ENCODE peak calls at places on chromosomes 1 and 21, in ten cellular contexts. One of them, this sample, is unnamed.

GRCh38 chr1:41758904-41759548 is 159.7 kb downstream of the HIVEP3 start:
- DNase-seq in brain microvascular endothelial cell: peak
- DNase-seq in anterior cingulate cortex: no peak
- DNase-seq in HCEC 1CT: peak
- DNase-seq in hypothalamus: no peak
- DNase-seq in upper lobe of right lung: no peak
- DNase-seq in naive thymus-derived CD8-positive, alpha-beta T cell: no peak
- DNase-seq in mesothelial cell of epicardium: no peak
- DNase-seq in effector CD4-positive, alpha-beta T cell: no peak
- DNase-seq in body of pancreas: no peak
- DNase-seq in this sample: no peak

GRCh38 chr1:109248797-109249629 is at the start of gene CELSR2:
- DNase-seq in brain microvascular endothelial cell: peak
- DNase-seq in anterior cingulate cortex: peak
- DNase-seq in HCEC 1CT: peak
- DNase-seq in hypothalamus: peak
- DNase-seq in upper lobe of right lung: peak
- DNase-seq in naive thymus-derived CD8-positive, alpha-beta T cell: peak
- DNase-seq in mesothelial cell of epicardium: peak
- DNase-seq in effector CD4-positive, alpha-beta T cell: peak
- DNase-seq in body of pancreas: peak
- DNase-seq in this sample: peak

GRCh38 chr1:53047737-53048344 is 14.2 kb upstream of the PODN start:
- DNase-seq in brain microvascular endothelial cell: peak
- DNase-seq in anterior cingulate cortex: no peak
- DNase-seq in HCEC 1CT: peak
- DNase-seq in hypothalamus: no peak
- DNase-seq in upper lobe of right lung: no peak
- DNase-seq in naive thymus-derived CD8-positive, alpha-beta T cell: no peak
- DNase-seq in mesothelial cell of epicardium: no peak
- DNase-seq in effector CD4-positive, alpha-beta T cell: no peak
- DNase-seq in body of pancreas: no peak
- DNase-seq in this sample: no peak

GRCh38 chr1:245790441-245790840 is 635.7 kb downstream of the KIF26B start:
- DNase-seq in brain microvascular endothelial cell: peak
- DNase-seq in anterior cingulate cortex: no peak
- DNase-seq in HCEC 1CT: peak
- DNase-seq in hypothalamus: no peak
- DNase-seq in upper lobe of right lung: no peak
- DNase-seq in naive thymus-derived CD8-positive, alpha-beta T cell: no peak
- DNase-seq in mesothelial cell of epicardium: no peak
- DNase-seq in effector CD4-positive, alpha-beta T cell: no peak
- DNase-seq in body of pancreas: no peak
- DNase-seq in this sample: no peak

GRCh38 chr1:186715887-186716809 is 35.9 kb upstream of the PTGS2 start:
- DNase-seq in brain microvascular endothelial cell: no peak
- DNase-seq in anterior cingulate cortex: no peak
- DNase-seq in HCEC 1CT: peak
- DNase-seq in hypothalamus: no peak
- DNase-seq in upper lobe of right lung: no peak
- DNase-seq in naive thymus-derived CD8-positive, alpha-beta T cell: no peak
- DNase-seq in mesothelial cell of epicardium: no peak
- DNase-seq in effector CD4-positive, alpha-beta T cell: no peak
- DNase-seq in body of pancreas: no peak
- DNase-seq in this sample: no peak

GRCh38 chr1:61368366-61368765 is 286.0 kb downstream of the NFIA start:
- DNase-seq in brain microvascular endothelial cell: no peak
- DNase-seq in anterior cingulate cortex: no peak
- DNase-seq in HCEC 1CT: no peak
- DNase-seq in hypothalamus: no peak
- DNase-seq in upper lobe of right lung: no peak
- DNase-seq in naive thymus-derived CD8-positive, alpha-beta T cell: no peak
- DNase-seq in mesothelial cell of epicardium: no peak
- DNase-seq in effector CD4-positive, alpha-beta T cell: no peak
- DNase-seq in body of pancreas: no peak
- DNase-seq in this sample: no peak

GRCh38 chr1:93554883-93555872 is 107.3 kb downstream of the FNBP1L start:
- DNase-seq in brain microvascular endothelial cell: no peak
- DNase-seq in anterior cingulate cortex: no peak
- DNase-seq in HCEC 1CT: no peak
- DNase-seq in hypothalamus: no peak
- DNase-seq in upper lobe of right lung: no peak
- DNase-seq in naive thymus-derived CD8-positive, alpha-beta T cell: no peak
- DNase-seq in mesothelial cell of epicardium: no peak
- DNase-seq in effector CD4-positive, alpha-beta T cell: no peak
- DNase-seq in body of pancreas: no peak
- DNase-seq in this sample: no peak

GRCh38 chr1:68051475-68051874 is 1.0 kb upstream of the DIRAS3 start:
- DNase-seq in brain microvascular endothelial cell: peak
- DNase-seq in anterior cingulate cortex: no peak
- DNase-seq in HCEC 1CT: peak
- DNase-seq in hypothalamus: no peak
- DNase-seq in upper lobe of right lung: no peak
- DNase-seq in naive thymus-derived CD8-positive, alpha-beta T cell: no peak
- DNase-seq in mesothelial cell of epicardium: peak
- DNase-seq in effector CD4-positive, alpha-beta T cell: no peak
- DNase-seq in body of pancreas: peak
- DNase-seq in this sample: no peak

GRCh38 chr1:116152950-116153691 is 41.9 kb downstream of the MAB21L3 start:
- DNase-seq in brain microvascular endothelial cell: no peak
- DNase-seq in anterior cingulate cortex: no peak
- DNase-seq in HCEC 1CT: no peak
- DNase-seq in hypothalamus: no peak
- DNase-seq in upper lobe of right lung: no peak
- DNase-seq in naive thymus-derived CD8-positive, alpha-beta T cell: no peak
- DNase-seq in mesothelial cell of epicardium: no peak
- DNase-seq in effector CD4-positive, alpha-beta T cell: no peak
- DNase-seq in body of pancreas: peak
- DNase-seq in this sample: no peak

GRCh38 chr1:5752715-5753330 is 239.4 kb downstream of the NPHP4 start:
- DNase-seq in brain microvascular endothelial cell: no peak
- DNase-seq in anterior cingulate cortex: no peak
- DNase-seq in HCEC 1CT: no peak
- DNase-seq in hypothalamus: no peak
- DNase-seq in upper lobe of right lung: peak
- DNase-seq in naive thymus-derived CD8-positive, alpha-beta T cell: no peak
- DNase-seq in mesothelial cell of epicardium: no peak
- DNase-seq in effector CD4-positive, alpha-beta T cell: no peak
- DNase-seq in body of pancreas: no peak
- DNase-seq in this sample: peak

GRCh38 chr1:108852141-108852540 is 4.8 kb downstream of the AKNAD1 start:
- DNase-seq in brain microvascular endothelial cell: no peak
- DNase-seq in anterior cingulate cortex: no peak
- DNase-seq in HCEC 1CT: no peak
- DNase-seq in hypothalamus: no peak
- DNase-seq in upper lobe of right lung: no peak
- DNase-seq in naive thymus-derived CD8-positive, alpha-beta T cell: no peak
- DNase-seq in mesothelial cell of epicardium: no peak
- DNase-seq in effector CD4-positive, alpha-beta T cell: no peak
- DNase-seq in body of pancreas: no peak
- DNase-seq in this sample: no peak

GRCh38 chr1:98288494-98288893 is 367.7 kb upstream of the DPYD start:
- DNase-seq in brain microvascular endothelial cell: no peak
- DNase-seq in anterior cingulate cortex: no peak
- DNase-seq in HCEC 1CT: no peak
- DNase-seq in hypothalamus: no peak
- DNase-seq in upper lobe of right lung: no peak
- DNase-seq in naive thymus-derived CD8-positive, alpha-beta T cell: no peak
- DNase-seq in mesothelial cell of epicardium: no peak
- DNase-seq in effector CD4-positive, alpha-beta T cell: no peak
- DNase-seq in body of pancreas: no peak
- DNase-seq in this sample: no peak

GRCh38 chr1:2545754-2546514 is 10.2 kb upstream of the TNFRSF14 start:
- DNase-seq in brain microvascular endothelial cell: peak
- DNase-seq in anterior cingulate cortex: peak
- DNase-seq in HCEC 1CT: peak
- DNase-seq in hypothalamus: peak
- DNase-seq in upper lobe of right lung: peak
- DNase-seq in naive thymus-derived CD8-positive, alpha-beta T cell: peak
- DNase-seq in mesothelial cell of epicardium: peak
- DNase-seq in effector CD4-positive, alpha-beta T cell: peak
- DNase-seq in body of pancreas: peak
- DNase-seq in this sample: peak

GRCh38 chr1:55374801-55375616 is 159.8 kb upstream of the USP24 start:
- DNase-seq in brain microvascular endothelial cell: no peak
- DNase-seq in anterior cingulate cortex: peak
- DNase-seq in HCEC 1CT: no peak
- DNase-seq in hypothalamus: peak
- DNase-seq in upper lobe of right lung: no peak
- DNase-seq in naive thymus-derived CD8-positive, alpha-beta T cell: no peak
- DNase-seq in mesothelial cell of epicardium: no peak
- DNase-seq in effector CD4-positive, alpha-beta T cell: no peak
- DNase-seq in body of pancreas: no peak
- DNase-seq in this sample: peak

GRCh38 chr1:7047866-7048265 is 262.6 kb downstream of the CAMTA1 start:
- DNase-seq in brain microvascular endothelial cell: no peak
- DNase-seq in anterior cingulate cortex: no peak
- DNase-seq in HCEC 1CT: no peak
- DNase-seq in hypothalamus: no peak
- DNase-seq in upper lobe of right lung: no peak
- DNase-seq in naive thymus-derived CD8-positive, alpha-beta T cell: no peak
- DNase-seq in mesothelial cell of epicardium: no peak
- DNase-seq in effector CD4-positive, alpha-beta T cell: no peak
- DNase-seq in body of pancreas: no peak
- DNase-seq in this sample: no peak

GRCh38 chr1:234613128-234613875 is 3.3 kb upstream of the IRF2BP2 start:
- DNase-seq in brain microvascular endothelial cell: peak
- DNase-seq in anterior cingulate cortex: no peak
- DNase-seq in HCEC 1CT: peak
- DNase-seq in hypothalamus: no peak
- DNase-seq in upper lobe of right lung: no peak
- DNase-seq in naive thymus-derived CD8-positive, alpha-beta T cell: no peak
- DNase-seq in mesothelial cell of epicardium: no peak
- DNase-seq in effector CD4-positive, alpha-beta T cell: no peak
- DNase-seq in body of pancreas: no peak
- DNase-seq in this sample: no peak

GRCh38 chr1:113672491-113672890 is 86.8 kb downstream of the PHTF1 start:
- DNase-seq in brain microvascular endothelial cell: no peak
- DNase-seq in anterior cingulate cortex: no peak
- DNase-seq in HCEC 1CT: no peak
- DNase-seq in hypothalamus: no peak
- DNase-seq in upper lobe of right lung: no peak
- DNase-seq in naive thymus-derived CD8-positive, alpha-beta T cell: no peak
- DNase-seq in mesothelial cell of epicardium: no peak
- DNase-seq in effector CD4-positive, alpha-beta T cell: no peak
- DNase-seq in body of pancreas: no peak
- DNase-seq in this sample: no peak

GRCh38 chr1:224959121-224959520 is 29.6 kb downstream of the DNAH14 start:
- DNase-seq in brain microvascular endothelial cell: no peak
- DNase-seq in anterior cingulate cortex: no peak
- DNase-seq in HCEC 1CT: no peak
- DNase-seq in hypothalamus: no peak
- DNase-seq in upper lobe of right lung: no peak
- DNase-seq in naive thymus-derived CD8-positive, alpha-beta T cell: no peak
- DNase-seq in mesothelial cell of epicardium: no peak
- DNase-seq in effector CD4-positive, alpha-beta T cell: no peak
- DNase-seq in body of pancreas: no peak
- DNase-seq in this sample: no peak

GRCh38 chr1:24964811-24965570 is 34.9 kb upstream of the RUNX3 start:
- DNase-seq in brain microvascular endothelial cell: peak
- DNase-seq in anterior cingulate cortex: no peak
- DNase-seq in HCEC 1CT: no peak
- DNase-seq in hypothalamus: no peak
- DNase-seq in upper lobe of right lung: peak
- DNase-seq in naive thymus-derived CD8-positive, alpha-beta T cell: peak
- DNase-seq in mesothelial cell of epicardium: no peak
- DNase-seq in effector CD4-positive, alpha-beta T cell: peak
- DNase-seq in body of pancreas: peak
- DNase-seq in this sample: peak

GRCh38 chr1:8421721-8422120 is 103.8 kb downstream of the SLC45A1 start:
- DNase-seq in brain microvascular endothelial cell: no peak
- DNase-seq in anterior cingulate cortex: no peak
- DNase-seq in HCEC 1CT: no peak
- DNase-seq in hypothalamus: peak
- DNase-seq in upper lobe of right lung: no peak
- DNase-seq in naive thymus-derived CD8-positive, alpha-beta T cell: no peak
- DNase-seq in mesothelial cell of epicardium: no peak
- DNase-seq in effector CD4-positive, alpha-beta T cell: no peak
- DNase-seq in body of pancreas: no peak
- DNase-seq in this sample: peak

GRCh38 chr21:25396135-25396711 is 211.1 kb downstream of the MRPL39 start:
- DNase-seq in brain microvascular endothelial cell: no peak
- DNase-seq in anterior cingulate cortex: no peak
- DNase-seq in HCEC 1CT: no peak
- DNase-seq in hypothalamus: no peak
- DNase-seq in upper lobe of right lung: no peak
- DNase-seq in naive thymus-derived CD8-positive, alpha-beta T cell: no peak
- DNase-seq in mesothelial cell of epicardium: no peak
- DNase-seq in effector CD4-positive, alpha-beta T cell: no peak
- DNase-seq in body of pancreas: no peak
- DNase-seq in this sample: no peak

GRCh38 chr1:37951783-37952624 is 5.2 kb upstream of the INPP5B start:
- DNase-seq in brain microvascular endothelial cell: no peak
- DNase-seq in anterior cingulate cortex: no peak
- DNase-seq in HCEC 1CT: no peak
- DNase-seq in hypothalamus: no peak
- DNase-seq in upper lobe of right lung: peak
- DNase-seq in naive thymus-derived CD8-positive, alpha-beta T cell: no peak
- DNase-seq in mesothelial cell of epicardium: no peak
- DNase-seq in effector CD4-positive, alpha-beta T cell: no peak
- DNase-seq in body of pancreas: no peak
- DNase-seq in this sample: peak

GRCh38 chr1:41891403-41891896 is 27.3 kb downstream of the HIVEP3 start:
- DNase-seq in brain microvascular endothelial cell: no peak
- DNase-seq in anterior cingulate cortex: no peak
- DNase-seq in HCEC 1CT: no peak
- DNase-seq in hypothalamus: no peak
- DNase-seq in upper lobe of right lung: peak
- DNase-seq in naive thymus-derived CD8-positive, alpha-beta T cell: peak
- DNase-seq in mesothelial cell of epicardium: no peak
- DNase-seq in effector CD4-positive, alpha-beta T cell: peak
- DNase-seq in body of pancreas: peak
- DNase-seq in this sample: no peak

GRCh38 chr1:236343246-236343862 is 50.7 kb upstream of the EDARADD start:
- DNase-seq in brain microvascular endothelial cell: no peak
- DNase-seq in anterior cingulate cortex: no peak
- DNase-seq in HCEC 1CT: no peak
- DNase-seq in hypothalamus: no peak
- DNase-seq in upper lobe of right lung: no peak
- DNase-seq in naive thymus-derived CD8-positive, alpha-beta T cell: no peak
- DNase-seq in mesothelial cell of epicardium: no peak
- DNase-seq in effector CD4-positive, alpha-beta T cell: no peak
- DNase-seq in body of pancreas: no peak
- DNase-seq in this sample: no peak

GRCh38 chr1:234102591-234102990 is 198.1 kb downstream of the SLC35F3 start:
- DNase-seq in brain microvascular endothelial cell: no peak
- DNase-seq in anterior cingulate cortex: no peak
- DNase-seq in HCEC 1CT: no peak
- DNase-seq in hypothalamus: no peak
- DNase-seq in upper lobe of right lung: no peak
- DNase-seq in naive thymus-derived CD8-positive, alpha-beta T cell: no peak
- DNase-seq in mesothelial cell of epicardium: no peak
- DNase-seq in effector CD4-positive, alpha-beta T cell: no peak
- DNase-seq in body of pancreas: no peak
- DNase-seq in this sample: no peak

GRCh38 chr1:27922272-27922671 is 12.5 kb upstream of the SMPDL3B start:
- DNase-seq in brain microvascular endothelial cell: no peak
- DNase-seq in anterior cingulate cortex: no peak
- DNase-seq in HCEC 1CT: no peak
- DNase-seq in hypothalamus: no peak
- DNase-seq in upper lobe of right lung: no peak
- DNase-seq in naive thymus-derived CD8-positive, alpha-beta T cell: no peak
- DNase-seq in mesothelial cell of epicardium: no peak
- DNase-seq in effector CD4-positive, alpha-beta T cell: no peak
- DNase-seq in body of pancreas: no peak
- DNase-seq in this sample: no peak

GRCh38 chr1:2523191-2523890 is 3.1 kb downstream of the PANK4 start:
- DNase-seq in brain microvascular endothelial cell: no peak
- DNase-seq in anterior cingulate cortex: no peak
- DNase-seq in HCEC 1CT: no peak
- DNase-seq in hypothalamus: no peak
- DNase-seq in upper lobe of right lung: no peak
- DNase-seq in naive thymus-derived CD8-positive, alpha-beta T cell: peak
- DNase-seq in mesothelial cell of epicardium: no peak
- DNase-seq in effector CD4-positive, alpha-beta T cell: no peak
- DNase-seq in body of pancreas: no peak
- DNase-seq in this sample: no peak

GRCh38 chr1:91673603-91674002 is 173.0 kb downstream of the CDC7 start:
- DNase-seq in brain microvascular endothelial cell: no peak
- DNase-seq in anterior cingulate cortex: no peak
- DNase-seq in HCEC 1CT: no peak
- DNase-seq in hypothalamus: no peak
- DNase-seq in upper lobe of right lung: no peak
- DNase-seq in naive thymus-derived CD8-positive, alpha-beta T cell: no peak
- DNase-seq in mesothelial cell of epicardium: no peak
- DNase-seq in effector CD4-positive, alpha-beta T cell: no peak
- DNase-seq in body of pancreas: no peak
- DNase-seq in this sample: no peak

This sample was measured in sigmoid colon.